ENCODE peak calls at places on chromosomes 12 and 14, in seven cellular contexts. One of them, this sample, is unnamed.
A peak's percentile ranks its signal among the peaks of the same experiment; 100 is the strongest.

GRCh38 chr12:120588948-120589930 is 8.0 kb upstream of the POP5 start:
- DNase-seq in breast epithelium: no peak
- DNase-seq in left ventricle myocardium inferior: peak; percentile 88
- DNase-seq in pancreas: no peak
- DNase-seq in fibroblast of lung: no peak
- DNase-seq in foreskin fibroblast: no peak
- DNase-seq in heart right ventricle: peak; percentile 84
- DNase-seq in this sample: no peak

GRCh38 chr12:23421556-23421955 is 527.9 kb downstream of the SOX5 start:
- DNase-seq in breast epithelium: no peak
- DNase-seq in left ventricle myocardium inferior: no peak
- DNase-seq in pancreas: no peak
- DNase-seq in fibroblast of lung: no peak
- DNase-seq in foreskin fibroblast: no peak
- DNase-seq in heart right ventricle: no peak
- DNase-seq in this sample: no peak

GRCh38 chr12:53380797-53381738 is 1.1 kb downstream of the SP1 start:
- DNase-seq in breast epithelium: peak; percentile 45
- DNase-seq in left ventricle myocardium inferior: no peak
- DNase-seq in pancreas: no peak
- DNase-seq in fibroblast of lung: peak; percentile 65
- DNase-seq in foreskin fibroblast: peak; percentile 45
- DNase-seq in heart right ventricle: no peak
- DNase-seq in this sample: no peak

GRCh38 chr12:101642115-101643067 is 47.6 kb downstream of the MYBPC1 start:
- DNase-seq in breast epithelium: no peak
- DNase-seq in left ventricle myocardium inferior: no peak
- DNase-seq in pancreas: peak; percentile 55
- DNase-seq in fibroblast of lung: no peak
- DNase-seq in foreskin fibroblast: no peak
- DNase-seq in heart right ventricle: no peak
- DNase-seq in this sample: no peak

GRCh38 chr12:9127484-9127883 is 11.8 kb upstream of the A2M start:
- DNase-seq in breast epithelium: no peak
- DNase-seq in left ventricle myocardium inferior: no peak
- DNase-seq in pancreas: no peak
- DNase-seq in fibroblast of lung: no peak
- DNase-seq in foreskin fibroblast: no peak
- DNase-seq in heart right ventricle: no peak
- DNase-seq in this sample: no peak

GRCh38 chr12:50110127-50110761 is 1.8 kb upstream of the COX14 start:
- DNase-seq in breast epithelium: peak; percentile 50
- DNase-seq in left ventricle myocardium inferior: peak; percentile 58
- DNase-seq in pancreas: peak; percentile 55
- DNase-seq in fibroblast of lung: no peak
- DNase-seq in foreskin fibroblast: peak; percentile 32
- DNase-seq in heart right ventricle: peak; percentile 61
- DNase-seq in this sample: no peak

GRCh38 chr14:34701808-34702207 is 12.6 kb downstream of the CFL2 start:
- DNase-seq in breast epithelium: no peak
- DNase-seq in left ventricle myocardium inferior: no peak
- DNase-seq in pancreas: no peak
- DNase-seq in fibroblast of lung: no peak
- DNase-seq in foreskin fibroblast: no peak
- DNase-seq in heart right ventricle: no peak
- DNase-seq in this sample: no peak

GRCh38 chr12:92786045-92786444 is 83.3 kb downstream of the PLEKHG7 start:
- DNase-seq in breast epithelium: no peak
- DNase-seq in left ventricle myocardium inferior: no peak
- DNase-seq in pancreas: no peak
- DNase-seq in fibroblast of lung: peak; percentile 60
- DNase-seq in foreskin fibroblast: peak; percentile 28
- DNase-seq in heart right ventricle: no peak
- DNase-seq in this sample: no peak

GRCh38 chr14:65332141-65332871 is 80.2 kb upstream of the FUT8 start:
- DNase-seq in breast epithelium: no peak
- DNase-seq in left ventricle myocardium inferior: no peak
- DNase-seq in pancreas: no peak
- DNase-seq in fibroblast of lung: no peak
- DNase-seq in foreskin fibroblast: no peak
- DNase-seq in heart right ventricle: no peak
- DNase-seq in this sample: no peak

GRCh38 chr12:121570467-121571283 is 10.1 kb downstream of the KDM2B start:
- DNase-seq in breast epithelium: no peak
- DNase-seq in left ventricle myocardium inferior: no peak
- DNase-seq in pancreas: no peak
- DNase-seq in fibroblast of lung: no peak
- DNase-seq in foreskin fibroblast: no peak
- DNase-seq in heart right ventricle: no peak
- DNase-seq in this sample: no peak

GRCh38 chr12:1104088-1104800 is 113.2 kb downstream of the ERC1 start:
- DNase-seq in breast epithelium: no peak
- DNase-seq in left ventricle myocardium inferior: no peak
- DNase-seq in pancreas: no peak
- DNase-seq in fibroblast of lung: no peak
- DNase-seq in foreskin fibroblast: no peak
- DNase-seq in heart right ventricle: no peak
- DNase-seq in this sample: no peak
- TF ChIP-seq CTCF in breast epithelium: no peak
- TF ChIP-seq CTCF in left ventricle myocardium inferior: no peak
- TF ChIP-seq CTCF in pancreas: no peak
- TF ChIP-seq CTCF in fibroblast of lung: no peak
- TF ChIP-seq CTCF in foreskin fibroblast: no peak
- TF ChIP-seq CTCF in heart right ventricle: no peak
- TF ChIP-seq CTCF in this sample: no peak

DNA sequence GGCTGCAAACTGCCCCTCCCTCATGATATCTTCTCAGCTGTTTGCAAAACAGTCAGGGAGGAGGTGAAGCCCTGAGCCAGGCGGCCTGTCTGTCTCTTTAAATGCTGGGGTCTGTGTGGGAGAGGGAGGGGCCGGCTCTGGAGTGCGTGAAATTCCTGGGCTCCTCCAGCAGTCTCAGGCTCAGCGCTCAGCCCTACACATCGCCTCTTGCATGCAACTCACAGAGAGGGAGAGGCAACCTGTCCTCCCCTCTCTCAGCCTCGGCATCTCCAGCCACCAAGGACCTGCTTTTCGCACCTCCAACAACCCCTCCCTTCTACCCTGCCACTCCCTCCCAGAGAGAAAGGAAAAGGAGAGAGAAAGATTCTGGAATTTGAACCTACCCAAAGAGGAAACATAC is at the start of gene NRXN3:
- DNase-seq in breast epithelium: no peak
- DNase-seq in left ventricle myocardium inferior: no peak
- DNase-seq in pancreas: no peak
- DNase-seq in fibroblast of lung: no peak
- DNase-seq in foreskin fibroblast: no peak
- DNase-seq in heart right ventricle: no peak
- DNase-seq in this sample: no peak
- H3K4me3 ChIP-seq in breast epithelium: no peak within 1 kb of the TSS
- H3K4me3 ChIP-seq in left ventricle myocardium inferior: no peak within 1 kb of the TSS
- H3K4me3 ChIP-seq in pancreas: no peak within 1 kb of the TSS
- H3K4me3 ChIP-seq in fibroblast of lung: no peak within 1 kb of the TSS
- H3K4me3 ChIP-seq in foreskin fibroblast: no peak within 1 kb of the TSS
- H3K4me3 ChIP-seq in heart right ventricle: no peak within 1 kb of the TSS
- H3K4me3 ChIP-seq in this sample: peak within 1 kb of the TSS; percentile 5

GRCh38 chr12:4744709-4745108 is 24.5 kb downstream of the GALNT8 start:
- DNase-seq in breast epithelium: no peak
- DNase-seq in left ventricle myocardium inferior: no peak
- DNase-seq in pancreas: no peak
- DNase-seq in fibroblast of lung: no peak
- DNase-seq in foreskin fibroblast: no peak
- DNase-seq in heart right ventricle: no peak
- DNase-seq in this sample: no peak

GRCh38 chr12:4742421-4742970 is 22.3 kb downstream of the GALNT8 start:
- DNase-seq in breast epithelium: no peak
- DNase-seq in left ventricle myocardium inferior: no peak
- DNase-seq in pancreas: no peak
- DNase-seq in fibroblast of lung: no peak
- DNase-seq in foreskin fibroblast: no peak
- DNase-seq in heart right ventricle: no peak
- DNase-seq in this sample: no peak

GRCh38 chr12:4745249-4745648 is 25.0 kb downstream of the GALNT8 start:
- DNase-seq in breast epithelium: no peak
- DNase-seq in left ventricle myocardium inferior: peak; percentile 59
- DNase-seq in pancreas: no peak
- DNase-seq in fibroblast of lung: no peak
- DNase-seq in foreskin fibroblast: no peak
- DNase-seq in heart right ventricle: peak; percentile 44
- DNase-seq in this sample: no peak

GRCh38 chr12:4738541-4738940 is 18.3 kb downstream of the GALNT8 start:
- DNase-seq in breast epithelium: no peak
- DNase-seq in left ventricle myocardium inferior: no peak
- DNase-seq in pancreas: no peak
- DNase-seq in fibroblast of lung: no peak
- DNase-seq in foreskin fibroblast: no peak
- DNase-seq in heart right ventricle: no peak
- DNase-seq in this sample: no peak

GRCh38 chr12:4743046-4743445 is 22.8 kb downstream of the GALNT8 start:
- DNase-seq in breast epithelium: no peak
- DNase-seq in left ventricle myocardium inferior: no peak
- DNase-seq in pancreas: no peak
- DNase-seq in fibroblast of lung: no peak
- DNase-seq in foreskin fibroblast: no peak
- DNase-seq in heart right ventricle: no peak
- DNase-seq in this sample: no peak
- TF ChIP-seq CTCF in breast epithelium: no peak
- TF ChIP-seq CTCF in left ventricle myocardium inferior: no peak
- TF ChIP-seq CTCF in pancreas: no peak
- TF ChIP-seq CTCF in fibroblast of lung: no peak
- TF ChIP-seq CTCF in foreskin fibroblast: no peak
- TF ChIP-seq CTCF in heart right ventricle: no peak
- TF ChIP-seq CTCF in this sample: no peak

DNA sequence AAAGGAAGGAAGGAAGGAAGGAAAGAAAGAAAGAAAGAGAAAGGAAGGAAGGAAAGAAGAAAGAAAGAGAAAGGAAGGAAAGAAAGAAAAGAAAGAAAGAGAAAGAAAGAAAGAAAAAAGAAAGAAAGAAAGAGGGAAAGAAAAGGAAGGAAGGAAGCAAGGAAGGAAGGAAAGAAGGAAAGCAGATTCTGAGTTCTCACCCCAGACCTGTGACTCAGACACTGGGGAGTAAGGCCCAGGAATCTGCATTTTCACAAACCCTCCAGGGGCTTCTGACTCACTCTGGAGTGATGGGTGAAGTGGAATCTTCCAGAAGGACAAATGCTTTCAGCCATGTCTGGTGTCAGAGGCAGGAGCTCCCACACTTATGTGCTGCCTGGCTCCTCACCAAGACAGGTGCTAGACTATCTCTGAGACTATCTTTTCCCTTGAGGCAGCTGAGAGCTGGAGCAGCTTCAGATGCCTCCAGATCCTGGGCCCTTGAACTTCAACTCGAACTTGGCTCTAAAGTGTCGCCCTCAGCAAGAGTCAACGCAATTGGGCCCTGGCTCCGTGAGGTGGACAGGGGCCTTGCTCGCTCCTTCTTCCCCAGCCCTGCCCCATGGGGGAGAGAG is 19.7 kb upstream of the SCARB1 start:
- DNase-seq in breast epithelium: no peak
- DNase-seq in left ventricle myocardium inferior: no peak
- DNase-seq in pancreas: no peak
- DNase-seq in fibroblast of lung: no peak
- DNase-seq in foreskin fibroblast: no peak
- DNase-seq in heart right ventricle: no peak
- DNase-seq in this sample: no peak
- H3K4me3 ChIP-seq in breast epithelium: no peak overlapping the region
- H3K4me3 ChIP-seq in left ventricle myocardium inferior: no peak overlapping the region
- H3K4me3 ChIP-seq in pancreas: no peak overlapping the region
- H3K4me3 ChIP-seq in fibroblast of lung: no peak overlapping the region
- H3K4me3 ChIP-seq in foreskin fibroblast: no peak overlapping the region
- H3K4me3 ChIP-seq in heart right ventricle: no peak overlapping the region
- H3K4me3 ChIP-seq in this sample: no peak overlapping the region

DNA sequence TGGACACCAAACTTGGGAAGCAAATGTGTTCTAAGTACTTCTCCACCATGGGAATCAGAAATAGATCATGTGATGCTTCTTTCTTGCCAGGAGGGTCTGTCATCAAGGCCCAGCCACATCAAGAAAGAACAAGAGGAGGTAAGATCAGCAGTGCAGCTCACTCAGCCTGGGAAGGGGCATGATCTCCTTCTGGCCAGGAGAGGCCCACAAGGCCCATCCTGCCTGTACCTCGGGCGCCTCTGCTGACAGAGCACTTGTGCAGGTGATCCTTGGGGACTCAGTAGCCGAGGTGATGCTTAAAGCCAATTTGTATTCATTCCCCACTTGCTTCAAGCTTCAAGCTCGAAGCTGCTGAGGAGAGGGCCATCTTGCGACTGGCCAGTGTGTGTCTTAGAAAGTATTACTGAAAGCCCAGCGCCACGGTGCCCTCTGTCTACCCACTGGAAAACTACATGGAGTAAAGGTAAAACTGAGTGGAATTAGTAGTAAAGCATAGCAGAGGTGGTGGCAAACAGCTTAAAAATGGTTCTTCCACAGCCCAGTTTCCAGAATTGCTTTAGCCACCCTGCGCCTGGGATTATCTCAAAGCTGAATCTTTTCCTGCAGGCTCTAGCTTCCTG is 26.2 kb downstream of the RTRAF start:
- DNase-seq in breast epithelium: no peak
- DNase-seq in left ventricle myocardium inferior: no peak
- DNase-seq in pancreas: no peak
- DNase-seq in fibroblast of lung: no peak
- DNase-seq in foreskin fibroblast: no peak
- DNase-seq in heart right ventricle: no peak
- DNase-seq in this sample: no peak
- TF ChIP-seq CTCF in breast epithelium: no peak
- TF ChIP-seq CTCF in left ventricle myocardium inferior: peak; percentile 66
- TF ChIP-seq CTCF in pancreas: no peak
- TF ChIP-seq CTCF in fibroblast of lung: peak; percentile 33
- TF ChIP-seq CTCF in foreskin fibroblast: peak; percentile 41
- TF ChIP-seq CTCF in heart right ventricle: peak; percentile 62
- TF ChIP-seq CTCF in this sample: peak; percentile 53

GRCh38 chr12:6430124-6430989 is 14.4 kb upstream of the CD27 start:
- DNase-seq in breast epithelium: peak; percentile 64
- DNase-seq in left ventricle myocardium inferior: peak; percentile 67
- DNase-seq in pancreas: peak; percentile 48
- DNase-seq in fibroblast of lung: peak; percentile 99
- DNase-seq in foreskin fibroblast: peak; percentile 96
- DNase-seq in heart right ventricle: peak; percentile 54
- DNase-seq in this sample: peak; percentile 82
- H3K4me3 ChIP-seq in breast epithelium: peak overlapping the region; percentile 7
- H3K4me3 ChIP-seq in left ventricle myocardium inferior: peak overlapping the region; percentile 48
- H3K4me3 ChIP-seq in pancreas: no peak overlapping the region
- H3K4me3 ChIP-seq in fibroblast of lung: peak overlapping the region; percentile 23
- H3K4me3 ChIP-seq in foreskin fibroblast: peak overlapping the region; percentile 19
- H3K4me3 ChIP-seq in heart right ventricle: peak overlapping the region; percentile 14
- H3K4me3 ChIP-seq in this sample: no peak overlapping the region

GRCh38 chr14:50954811-50955372 is 10.6 kb upstream of the PYGL start:
- DNase-seq in breast epithelium: no peak
- DNase-seq in left ventricle myocardium inferior: no peak
- DNase-seq in pancreas: no peak
- DNase-seq in fibroblast of lung: peak; percentile 77
- DNase-seq in foreskin fibroblast: peak; percentile 50
- DNase-seq in heart right ventricle: no peak
- DNase-seq in this sample: peak; percentile 57
- TF ChIP-seq CTCF in breast epithelium: peak; percentile 66
- TF ChIP-seq CTCF in left ventricle myocardium inferior: peak; percentile 70
- TF ChIP-seq CTCF in pancreas: peak; percentile 48
- TF ChIP-seq CTCF in fibroblast of lung: peak; percentile 73
- TF ChIP-seq CTCF in foreskin fibroblast: peak; percentile 67
- TF ChIP-seq CTCF in heart right ventricle: peak; percentile 69
- TF ChIP-seq CTCF in this sample: peak; percentile 83